ENCODE peak calls at places on chromosomes 7 and 10, in eight cellular contexts. U is CD8-positive, alpha-beta T cell; D is right atrium auricular region; A is ascending aorta; G is suprapubic skin; E is endodermal cell; F is cardiac muscle cell; X is IMR-90. J is an unnamed sample.

GRCh38 chr7:115932874-115933273 is 97.7 kb downstream of the TFEC start:
- DNase-seq in F (no peak), E (no peak), D (no peak), G (no peak), X (no peak), U (no peak), A (no peak), J (no peak)

GRCh38 chr7:47100815-47101435 is 481.0 kb downstream of the TNS3 start:
- DNase-seq in X (peak), F (peak), A (no peak), D (no peak), G (no peak), U (no peak), E (peak), J (peak)

GRCh38 chr10:12782537-12782936 is 219.0 kb downstream of the CCDC3 start:
- DNase-seq in E (peak), A (no peak), G (no peak), F (peak), D (no peak), U (no peak), X (peak), J (peak)

GRCh38 chr7:112510032-112510742 is 29.4 kb downstream of the LSMEM1 start:
- DNase-seq in G (no peak), D (no peak), A (no peak), F (peak), E (peak), U (no peak), X (peak), J (peak)

GRCh38 chr7:77460057-77460486 is 43.9 kb upstream of the GSAP start:
- DNase-seq in F (no peak), U (no peak), X (no peak), A (no peak), E (no peak), D (no peak), G (no peak), J (no peak)

GRCh38 chr7:128408709-128409434 is 910 bp downstream of the IMPDH1 start:
- DNase-seq in A (no peak), U (no peak), D (peak), X (peak), E (peak), G (no peak), F (peak), J (no peak)

GRCh38 chr7:27213150-27213903 is 13.4 kb upstream of the HOXA13 start:
- DNase-seq in X (no peak), U (no peak), G (no peak), E (peak), D (no peak), F (no peak), A (no peak), J (no peak)

GRCh38 chr10:49398000-49398861 is 2.3 kb upstream of the DRGX start:
- DNase-seq in F (peak), U (peak), G (peak), X (peak), D (peak), A (no peak), E (peak), J (peak)

GRCh38 chr10:12844796-12845524 is 156.6 kb downstream of the CCDC3 start:
- DNase-seq in F (peak), A (peak), D (peak), E (no peak), U (no peak), X (peak), G (peak), J (peak)

GRCh38 chr7:158113321-158114025 is 474.1 kb downstream of the PTPRN2 start:
- DNase-seq in D (peak), F (no peak), U (no peak), E (peak), X (no peak), A (no peak), G (peak), J (no peak)

GRCh38 chr7:132656846-132657776 is 80.8 kb upstream of the PLXNA4 start:
- DNase-seq in F (peak), D (no peak), A (no peak), G (no peak), U (no peak), X (peak), E (peak), J (no peak)

GRCh38 chr7:115087437-115087836 is 165.5 kb downstream of the MDFIC start:
- DNase-seq in E (no peak), G (no peak), U (no peak), X (peak), D (no peak), A (no peak), F (peak), J (peak)

GRCh38 chr7:111083423-111083822 is 7.5 kb upstream of the LRRN3 start:
- DNase-seq in U (no peak), G (no peak), D (no peak), A (no peak), X (peak), E (no peak), F (peak), J (peak)

GRCh38 chr10:61899045-61899444 is 2.5 kb upstream of the ARID5B start:
- DNase-seq in A (no peak), U (no peak), D (no peak), F (peak), X (peak), G (no peak), E (no peak), J (peak)

GRCh38 chr7:54869513-54869912 is 110.5 kb upstream of the SEC61G start:
- DNase-seq in F (no peak), X (no peak), A (no peak), D (no peak), E (no peak), U (no peak), G (no peak), J (no peak)

GRCh38 chr10:62373995-62374861 is at the start of gene ZNF365:
- DNase-seq in X (peak), G (no peak), D (no peak), U (peak), E (peak), A (peak), F (peak), J (peak)

GRCh38 chr10:3102721-3103410 is 35.5 kb downstream of the PFKP start:
- DNase-seq in E (no peak), D (no peak), X (peak), A (no peak), G (no peak), F (peak), U (no peak), J (no peak)

GRCh38 chr10:92972066-92972870 is 88.3 kb upstream of the CYP26C1 start:
- DNase-seq in E (no peak), A (no peak), X (peak), G (no peak), D (no peak), F (peak), U (no peak), J (peak)

GRCh38 chr10:92087750-92088395 is 164.3 kb downstream of the BTAF1 start:
- DNase-seq in E (peak), G (no peak), F (peak), U (peak), D (peak), X (peak), A (peak), J (peak)

GRCh38 chr10:82737556-82737955 is 862.6 kb downstream of the NRG3 start:
- DNase-seq in A (no peak), D (no peak), G (no peak), X (no peak), F (no peak), U (no peak), E (peak), J (no peak)

GRCh38 chr7:74525881-74526280 is 72.2 kb downstream of the GTF2IRD1 start:
- DNase-seq in G (no peak), D (no peak), E (peak), X (no peak), F (no peak), U (no peak), A (no peak), J (no peak)

GRCh38 chr7:22427122-22427503 is 70.2 kb upstream of the RAPGEF5 start:
- DNase-seq in G (no peak), U (no peak), D (no peak), X (no peak), A (no peak), F (no peak), E (no peak), J (no peak)

GRCh38 chr7:27210441-27211083 is 10.7 kb upstream of the HOXA13 start:
- DNase-seq in G (no peak), A (no peak), E (peak), U (no peak), D (no peak), F (peak), X (peak), J (peak)

GRCh38 chr7:123004931-123005330 is 9.4 kb upstream of the TAS2R16 start:
- DNase-seq in G (no peak), A (no peak), U (no peak), F (no peak), D (no peak), X (no peak), E (no peak), J (peak)

GRCh38 chr10:87603769-87604168 is 55.9 kb upstream of the PAPSS2 start:
- DNase-seq in G (no peak), A (no peak), U (no peak), F (peak), D (no peak), E (no peak), X (no peak), J (no peak)

GRCh38 chr7:120272261-120272895 is 597 bp upstream of the KCND2 start:
- DNase-seq in A (no peak), E (peak), D (no peak), U (no peak), G (no peak), X (peak), F (peak), J (peak)

GRCh38 chr7:33854951-33855350 is 50.4 kb upstream of the BMPER start:
- DNase-seq in D (no peak), X (peak), F (peak), E (no peak), G (no peak), A (no peak), U (no peak), J (peak)

GRCh38 chr10:4109469-4109868 is 324.5 kb upstream of the KLF6 start:
- DNase-seq in D (no peak), F (no peak), U (no peak), X (peak), G (no peak), A (no peak), E (no peak), J (no peak)

GRCh38 chr7:93476491-93477344 is 97.8 kb downstream of the CALCR start:
- DNase-seq in E (peak), A (no peak), X (no peak), G (no peak), F (no peak), U (no peak), D (no peak), J (no peak)

GRCh38 chr10:44828515-44829142 is 82.5 kb upstream of the TMEM72 start:
- DNase-seq in F (peak), A (no peak), D (no peak), G (no peak), X (peak), E (no peak), U (no peak), J (no peak)

GRCh38 chr10:50417486-50417905 is 166.2 kb upstream of the ASAH2 start:
- DNase-seq in A (no peak), E (no peak), X (peak), F (no peak), G (no peak), U (no peak), D (no peak), J (peak)

GRCh38 chr10:91879514-91880170 is 29.6 kb downstream of the FGFBP3 start:
- DNase-seq in A (no peak), G (no peak), X (no peak), D (no peak), U (no peak), E (peak), F (no peak), J (no peak)

GRCh38 chr10:92844746-92845145 is 3.6 kb upstream of the EXOC6 start:
- DNase-seq in X (peak), E (no peak), G (no peak), U (no peak), D (no peak), A (no peak), F (peak), J (no peak)

GRCh38 chr10:113047605-113047962 is 97.5 kb downstream of the TCF7L2 start:
- DNase-seq in X (no peak), U (no peak), A (peak), G (no peak), F (peak), E (no peak), D (no peak), J (no peak)

GRCh38 chr10:36675458-36675880 is 449.9 kb upstream of the ANKRD30A start:
- DNase-seq in E (no peak), D (no peak), U (no peak), G (no peak), F (peak), A (no peak), X (peak), J (peak)

GRCh38 chr10:103193820-103194529 is 903 bp upstream of the NT5C2 start:
- DNase-seq in E (peak), U (no peak), A (peak), F (peak), G (no peak), D (no peak), X (peak), J (no peak)

GRCh38 chr10:132465193-132465888 is 68.3 kb downstream of the PWWP2B start:
- DNase-seq in D (no peak), G (no peak), F (no peak), E (peak), U (no peak), A (no peak), X (no peak), J (no peak)
- TF ChIP-seq CTCF in D (no peak), G (no peak), F (no peak), E (no peak), U (no peak), A (no peak), X (no peak), J (no peak)

GRCh38 chr7:2873146-2873545 is 29.0 kb upstream of the GNA12 start:
- DNase-seq in D (no peak), A (no peak), E (peak), U (no peak), F (peak), G (no peak), X (no peak), J (no peak)

GRCh38 chr7:2879354-2879753 is 35.2 kb upstream of the GNA12 start:
- DNase-seq in X (no peak), G (no peak), F (no peak), A (no peak), D (no peak), E (no peak), U (no peak), J (no peak)

GRCh38 chr7:2873686-2874551 is 29.8 kb upstream of the GNA12 start:
- DNase-seq in X (peak), U (no peak), G (no peak), F (peak), A (no peak), D (no peak), E (peak), J (peak)

GRCh38 chr7:2878306-2878705 is 34.2 kb upstream of the GNA12 start:
- DNase-seq in F (no peak), A (no peak), E (no peak), G (no peak), X (no peak), D (no peak), U (no peak), J (no peak)

DNA sequence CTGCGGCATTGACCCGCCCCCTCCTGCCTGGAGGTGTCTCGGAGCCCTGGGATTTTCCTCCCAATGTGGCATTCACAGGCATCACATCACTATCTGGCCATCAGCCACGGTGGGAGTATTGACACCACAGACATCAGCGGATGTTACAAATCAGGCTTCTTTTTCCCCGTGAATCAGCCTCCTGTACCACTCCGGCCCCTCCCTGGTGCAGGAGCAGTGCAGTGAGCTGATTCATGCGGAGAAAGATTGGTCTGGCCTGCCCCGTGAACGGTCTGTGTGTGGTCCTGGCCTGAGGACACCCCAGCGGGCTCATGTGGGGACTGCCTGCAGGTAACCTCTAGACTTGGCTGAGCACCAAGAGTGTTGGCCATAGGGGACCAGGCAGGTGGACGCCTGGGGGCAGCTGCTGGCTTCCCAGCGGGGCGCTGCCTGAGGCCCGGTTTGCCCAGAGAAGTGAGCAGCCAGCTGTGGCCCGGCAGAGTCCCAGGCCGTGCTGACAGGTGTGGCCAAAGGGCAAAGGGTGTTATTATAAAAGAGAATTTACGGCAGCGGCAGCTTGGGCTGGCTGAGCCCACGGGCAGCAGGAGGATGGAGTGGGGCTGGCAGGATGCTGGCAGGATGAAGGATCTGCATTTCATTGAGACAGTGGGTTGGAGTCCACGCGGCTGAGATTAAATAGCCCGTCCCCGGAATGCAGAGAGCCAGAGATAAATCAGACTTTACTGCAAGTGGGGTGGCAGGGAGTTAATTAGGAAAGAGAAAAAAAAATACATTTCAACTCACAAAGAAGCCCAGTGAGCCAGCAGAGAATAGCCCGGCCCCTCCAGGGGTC is 32.1 kb upstream of the GNA12 start:
- DNase-seq in U (no peak), D (no peak), A (no peak), E (peak), G (no peak), F (peak), X (peak), J (peak)
- H3K4me3 ChIP-seq in U (no peak), D (no peak), A (no peak), E (no peak), G (no peak), F (no peak), X (no peak), J (no peak)

DNA sequence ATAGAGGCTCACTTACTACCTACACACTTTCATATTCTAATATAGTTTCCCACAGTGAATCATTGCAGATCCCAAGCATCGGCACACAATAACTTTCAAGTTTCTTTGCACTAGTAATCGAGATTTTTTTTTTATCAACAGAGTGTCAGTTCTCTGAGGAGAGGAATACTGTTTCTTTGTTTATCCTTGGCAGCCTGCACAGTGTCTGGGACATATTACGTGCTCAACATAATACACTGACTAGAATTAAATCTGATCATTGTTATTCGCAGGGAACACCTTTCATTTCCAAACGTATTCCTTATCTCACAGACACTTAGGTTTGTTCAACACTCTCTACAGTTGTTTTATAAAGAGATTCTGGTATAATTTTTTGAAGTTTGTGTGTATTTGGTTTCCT is 95.3 kb downstream of the CACNA2D1 start:
- DNase-seq in U (no peak), X (peak), G (no peak), A (no peak), E (no peak), F (peak), D (no peak), J (no peak)
- H3K27ac ChIP-seq in U (no peak), X (no peak), G (no peak), A (no peak), E (peak), F (no peak), D (no peak), J (no peak)

GRCh38 chr10:111999205-111999914 is 184.2 kb downstream of the GPAM start:
- DNase-seq in X (no peak), G (no peak), U (no peak), A (no peak), E (peak), F (no peak), D (no peak), J (no peak)
- TF ChIP-seq CTCF in X (no peak), G (no peak), U (no peak), A (no peak), E (no peak), F (no peak), D (no peak), J (no peak)

GRCh38 chr10:14211617-14212016 is 119.1 kb downstream of the FRMD4A start:
- DNase-seq in A (no peak), X (no peak), D (peak), F (no peak), E (no peak), U (no peak), G (no peak), J (no peak)
- H3K4me3 ChIP-seq in A (no peak), X (no peak), D (no peak), F (no peak), E (no peak), U (no peak), G (no peak), J (no peak)

GRCh38 chr10:132947843-132948242 is 5.5 kb upstream of the CFAP46 start:
- DNase-seq in D (no peak), G (no peak), U (no peak), E (no peak), A (no peak), X (no peak), F (no peak), J (no peak)

GRCh38 chr10:132946806-132947530 is 4.6 kb upstream of the CFAP46 start:
- DNase-seq in G (no peak), E (no peak), D (no peak), A (no peak), F (no peak), X (no peak), U (no peak), J (no peak)

GRCh38 chr10:132945125-132945893 is 2.9 kb upstream of the CFAP46 start:
- DNase-seq in U (no peak), F (no peak), G (no peak), D (no peak), X (no peak), E (no peak), A (no peak), J (no peak)

GRCh38 chr10:132945894-132946255 is 3.5 kb upstream of the CFAP46 start:
- DNase-seq in A (no peak), G (no peak), X (no peak), U (no peak), F (no peak), E (no peak), D (no peak), J (no peak)

GRCh38 chr10:132946311-132946710 is 3.9 kb upstream of the CFAP46 start:
- DNase-seq in D (no peak), G (no peak), X (no peak), E (no peak), F (no peak), A (no peak), U (no peak), J (no peak)
- H3K27ac ChIP-seq in D (no peak), G (no peak), X (no peak), E (no peak), F (no peak), A (no peak), U (no peak), J (no peak)

GRCh38 chr10:47354162-47354561 is 6.0 kb downstream of the RBP3 start:
- DNase-seq in X (peak), G (peak), U (no peak), D (no peak), A (no peak), F (peak), E (no peak), J (peak)
- TF ChIP-seq CTCF in X (peak), G (no peak), U (no peak), D (no peak), A (no peak), F (peak), E (peak), J (peak)

GRCh38 chr10:117163954-117164292 is 25.9 kb upstream of the VAX1 start:
- DNase-seq in X (no peak), G (no peak), U (no peak), A (no peak), D (no peak), E (no peak), F (no peak), J (no peak)
- H3K4me3 ChIP-seq in X (no peak), G (peak), U (no peak), A (no peak), D (no peak), E (no peak), F (no peak), J (no peak)

DNA sequence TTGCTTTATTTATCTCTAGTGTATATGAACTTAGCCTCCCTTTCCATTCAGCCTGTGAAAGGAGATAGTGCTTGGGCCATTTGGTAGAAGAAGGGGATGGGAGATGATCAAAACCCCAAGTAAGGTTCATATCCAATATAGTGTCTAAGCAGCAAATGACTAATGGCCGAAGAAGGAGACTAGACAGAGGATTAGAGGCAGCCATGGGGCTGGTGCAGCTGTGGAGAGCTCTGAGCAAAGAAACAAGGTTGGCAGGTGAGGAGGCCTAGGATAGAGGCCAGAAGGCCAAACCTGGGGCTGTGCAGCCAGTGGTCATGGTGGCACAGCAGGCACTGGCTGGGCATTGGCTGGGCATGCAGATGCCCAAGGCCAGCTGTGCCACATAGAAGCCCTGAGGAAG is 10.5 kb upstream of the CPA1 start:
- DNase-seq in F (no peak), G (no peak), A (no peak), U (no peak), E (no peak), D (no peak), X (no peak), J (peak)
- H3K27ac ChIP-seq in F (peak), G (no peak), A (peak), U (no peak), E (no peak), D (peak), X (peak), J (peak)